ENCODE peak calls at places on chromosomes 13 and 19, in ten cellular contexts. One of them, this sample, is unnamed.

GRCh38 chr13:45353895-45354294 is 12.9 kb upstream of the TPT1 start:
- DNase-seq in heart left ventricle: no peak
- DNase-seq in upper lobe of left lung: no peak
- DNase-seq in body of pancreas: no peak
- DNase-seq in HepG2: no peak
- DNase-seq in AG04450: no peak
- DNase-seq in MM.1S: no peak
- DNase-seq in left ventricle myocardium inferior: no peak
- DNase-seq in IMR-90: no peak
- DNase-seq in suprapubic skin: no peak
- DNase-seq in this sample: no peak

GRCh38 chr19:23070353-23070781 is 46.5 kb upstream of the ZNF730 start:
- DNase-seq in suprapubic skin: no peak
- DNase-seq in left ventricle myocardium inferior: peak; percentile 46
- DNase-seq in AG04450: no peak
- DNase-seq in MM.1S: no peak
- DNase-seq in heart left ventricle: peak; percentile 43
- DNase-seq in upper lobe of left lung: peak; percentile 49
- DNase-seq in body of pancreas: peak; percentile 13
- DNase-seq in IMR-90: peak; percentile 15
- DNase-seq in HepG2: no peak
- DNase-seq in this sample: no peak

GRCh38 chr19:39211731-39212376 is 7.8 kb upstream of the SYCN start:
- DNase-seq in body of pancreas: no peak
- DNase-seq in MM.1S: no peak
- DNase-seq in IMR-90: no peak
- DNase-seq in suprapubic skin: no peak
- DNase-seq in left ventricle myocardium inferior: no peak
- DNase-seq in HepG2: no peak
- DNase-seq in heart left ventricle: no peak
- DNase-seq in AG04450: no peak
- DNase-seq in upper lobe of left lung: no peak
- DNase-seq in this sample: no peak

GRCh38 chr19:17497149-17497798 is 14.2 kb upstream of the PGLS start:
- DNase-seq in IMR-90: no peak
- DNase-seq in body of pancreas: no peak
- DNase-seq in left ventricle myocardium inferior: no peak
- DNase-seq in upper lobe of left lung: peak; percentile 82
- DNase-seq in MM.1S: no peak
- DNase-seq in heart left ventricle: no peak
- DNase-seq in AG04450: no peak
- DNase-seq in suprapubic skin: no peak
- DNase-seq in HepG2: no peak
- DNase-seq in this sample: no peak

GRCh38 chr13:37565425-37565824 is 33.1 kb downstream of the POSTN start:
- DNase-seq in suprapubic skin: no peak
- DNase-seq in MM.1S: no peak
- DNase-seq in heart left ventricle: no peak
- DNase-seq in left ventricle myocardium inferior: no peak
- DNase-seq in body of pancreas: no peak
- DNase-seq in AG04450: no peak
- DNase-seq in IMR-90: no peak
- DNase-seq in upper lobe of left lung: no peak
- DNase-seq in HepG2: no peak
- DNase-seq in this sample: no peak

GRCh38 chr13:33455291-33455690 is 169.7 kb upstream of the STARD13 start:
- DNase-seq in AG04450: no peak
- DNase-seq in body of pancreas: no peak
- DNase-seq in MM.1S: no peak
- DNase-seq in suprapubic skin: no peak
- DNase-seq in HepG2: no peak
- DNase-seq in IMR-90: no peak
- DNase-seq in upper lobe of left lung: no peak
- DNase-seq in left ventricle myocardium inferior: no peak
- DNase-seq in heart left ventricle: no peak
- DNase-seq in this sample: no peak

GRCh38 chr13:59145381-59145780 is 1018.3 kb downstream of the DIAPH3 start:
- DNase-seq in AG04450: no peak
- DNase-seq in suprapubic skin: no peak
- DNase-seq in left ventricle myocardium inferior: no peak
- DNase-seq in body of pancreas: no peak
- DNase-seq in IMR-90: no peak
- DNase-seq in heart left ventricle: no peak
- DNase-seq in HepG2: no peak
- DNase-seq in upper lobe of left lung: no peak
- DNase-seq in MM.1S: no peak
- DNase-seq in this sample: no peak

GRCh38 chr19:8484331-8484894 is 18.0 kb downstream of the PRAM1 start:
- DNase-seq in IMR-90: no peak
- DNase-seq in HepG2: no peak
- DNase-seq in suprapubic skin: no peak
- DNase-seq in left ventricle myocardium inferior: peak; percentile 46
- DNase-seq in heart left ventricle: peak; percentile 73
- DNase-seq in AG04450: no peak
- DNase-seq in upper lobe of left lung: peak; percentile 41
- DNase-seq in MM.1S: no peak
- DNase-seq in body of pancreas: no peak
- DNase-seq in this sample: peak; percentile 34

GRCh38 chr13:114087430-114087829 is 45.0 kb downstream of the RASA3 start:
- DNase-seq in IMR-90: no peak
- DNase-seq in HepG2: no peak
- DNase-seq in upper lobe of left lung: peak; percentile 64
- DNase-seq in suprapubic skin: peak; percentile 47
- DNase-seq in heart left ventricle: no peak
- DNase-seq in MM.1S: no peak
- DNase-seq in AG04450: no peak
- DNase-seq in body of pancreas: no peak
- DNase-seq in left ventricle myocardium inferior: no peak
- DNase-seq in this sample: peak; percentile 40

GRCh38 chr19:6868341-6868740 is 19.0 kb upstream of the ADGRE1 start:
- DNase-seq in IMR-90: no peak
- DNase-seq in HepG2: no peak
- DNase-seq in MM.1S: no peak
- DNase-seq in upper lobe of left lung: no peak
- DNase-seq in body of pancreas: no peak
- DNase-seq in heart left ventricle: peak; percentile 41
- DNase-seq in left ventricle myocardium inferior: no peak
- DNase-seq in suprapubic skin: no peak
- DNase-seq in AG04450: no peak
- DNase-seq in this sample: no peak

GRCh38 chr19:38057954-38058690 is 151.1 kb downstream of the SIPA1L3 start:
- DNase-seq in MM.1S: no peak
- DNase-seq in left ventricle myocardium inferior: no peak
- DNase-seq in HepG2: peak; percentile 58
- DNase-seq in body of pancreas: peak; percentile 81
- DNase-seq in IMR-90: no peak
- DNase-seq in AG04450: no peak
- DNase-seq in upper lobe of left lung: no peak
- DNase-seq in suprapubic skin: no peak
- DNase-seq in heart left ventricle: no peak
- DNase-seq in this sample: no peak

GRCh38 chr19:6890421-6890913 is 3.1 kb downstream of the ADGRE1 start:
- DNase-seq in left ventricle myocardium inferior: no peak
- DNase-seq in body of pancreas: no peak
- DNase-seq in IMR-90: no peak
- DNase-seq in heart left ventricle: no peak
- DNase-seq in suprapubic skin: no peak
- DNase-seq in HepG2: no peak
- DNase-seq in upper lobe of left lung: no peak
- DNase-seq in AG04450: no peak
- DNase-seq in MM.1S: no peak
- DNase-seq in this sample: no peak

GRCh38 chr13:92952161-92952560 is 274.4 kb upstream of the GPC6 start:
- DNase-seq in IMR-90: peak; percentile 30
- DNase-seq in suprapubic skin: no peak
- DNase-seq in MM.1S: no peak
- DNase-seq in upper lobe of left lung: no peak
- DNase-seq in HepG2: no peak
- DNase-seq in left ventricle myocardium inferior: no peak
- DNase-seq in AG04450: no peak
- DNase-seq in body of pancreas: no peak
- DNase-seq in heart left ventricle: no peak
- DNase-seq in this sample: no peak

DNA sequence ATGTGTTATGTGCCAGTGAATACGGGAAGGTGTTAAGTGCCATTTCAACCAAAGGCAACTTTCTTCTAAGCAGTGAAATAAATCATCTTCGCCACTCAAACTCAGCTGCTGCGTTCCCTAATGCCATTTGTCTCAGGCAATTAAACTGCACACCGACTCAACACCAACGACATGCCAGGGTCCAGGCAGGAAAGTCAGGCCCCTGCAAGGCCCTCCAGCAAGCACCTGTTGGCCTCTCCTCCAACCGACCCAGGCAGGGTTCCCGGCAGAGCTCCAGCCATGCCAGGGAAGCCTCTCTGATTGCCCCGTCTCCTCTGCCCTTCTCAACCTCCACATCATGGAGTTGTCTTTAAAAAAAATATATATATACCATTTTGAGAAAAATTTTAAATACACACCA is 21.8 kb downstream of the SAFB2 start:
- DNase-seq in body of pancreas: no peak
- DNase-seq in MM.1S: no peak
- DNase-seq in left ventricle myocardium inferior: no peak
- DNase-seq in HepG2: no peak
- DNase-seq in IMR-90: no peak
- DNase-seq in upper lobe of left lung: no peak
- DNase-seq in suprapubic skin: no peak
- DNase-seq in AG04450: no peak
- DNase-seq in heart left ventricle: no peak
- DNase-seq in this sample: no peak
- H3K4me3 ChIP-seq in body of pancreas: no peak overlapping the region
- H3K4me3 ChIP-seq in MM.1S: no peak overlapping the region
- H3K4me3 ChIP-seq in left ventricle myocardium inferior: no peak overlapping the region
- H3K4me3 ChIP-seq in HepG2: no peak overlapping the region
- H3K4me3 ChIP-seq in IMR-90: no peak overlapping the region
- H3K4me3 ChIP-seq in upper lobe of left lung: no peak overlapping the region
- H3K4me3 ChIP-seq in suprapubic skin: no peak overlapping the region
- H3K4me3 ChIP-seq in AG04450: no peak overlapping the region
- H3K4me3 ChIP-seq in heart left ventricle: no peak overlapping the region
- H3K4me3 ChIP-seq in this sample: no peak overlapping the region

GRCh38 chr19:28324275-28325060 is 888.5 kb downstream of the UQCRFS1 start:
- DNase-seq in body of pancreas: no peak
- DNase-seq in heart left ventricle: no peak
- DNase-seq in AG04450: no peak
- DNase-seq in upper lobe of left lung: no peak
- DNase-seq in MM.1S: no peak
- DNase-seq in IMR-90: no peak
- DNase-seq in left ventricle myocardium inferior: no peak
- DNase-seq in HepG2: no peak
- DNase-seq in suprapubic skin: no peak
- DNase-seq in this sample: no peak
- TF ChIP-seq CTCF in body of pancreas: no peak
- TF ChIP-seq CTCF in heart left ventricle: no peak
- TF ChIP-seq CTCF in AG04450: no peak
- TF ChIP-seq CTCF in upper lobe of left lung: no peak
- TF ChIP-seq CTCF in MM.1S: no peak
- TF ChIP-seq CTCF in IMR-90: no peak
- TF ChIP-seq CTCF in left ventricle myocardium inferior: no peak
- TF ChIP-seq CTCF in HepG2: no peak
- TF ChIP-seq CTCF in suprapubic skin: no peak
- TF ChIP-seq CTCF in this sample: no peak

GRCh38 chr19:55645512-55645881 is 2.0 kb downstream of the ZNF581 start:
- DNase-seq in body of pancreas: no peak
- DNase-seq in suprapubic skin: no peak
- DNase-seq in left ventricle myocardium inferior: no peak
- DNase-seq in upper lobe of left lung: no peak
- DNase-seq in heart left ventricle: no peak
- DNase-seq in IMR-90: no peak
- DNase-seq in AG04450: no peak
- DNase-seq in MM.1S: no peak
- DNase-seq in HepG2: no peak
- DNase-seq in this sample: no peak

GRCh38 chr19:55643733-55644116 is 276 bp downstream of the ZNF581 start:
- DNase-seq in HepG2: no peak
- DNase-seq in suprapubic skin: no peak
- DNase-seq in upper lobe of left lung: no peak
- DNase-seq in AG04450: no peak
- DNase-seq in MM.1S: no peak
- DNase-seq in body of pancreas: no peak
- DNase-seq in IMR-90: no peak
- DNase-seq in heart left ventricle: no peak
- DNase-seq in left ventricle myocardium inferior: no peak
- DNase-seq in this sample: no peak

GRCh38 chr19:55644842-55645511 is 1.5 kb downstream of the ZNF581 start:
- DNase-seq in suprapubic skin: peak; percentile 55
- DNase-seq in left ventricle myocardium inferior: no peak
- DNase-seq in heart left ventricle: no peak
- DNase-seq in MM.1S: no peak
- DNase-seq in upper lobe of left lung: peak; percentile 83
- DNase-seq in AG04450: no peak
- DNase-seq in IMR-90: no peak
- DNase-seq in body of pancreas: no peak
- DNase-seq in HepG2: no peak
- DNase-seq in this sample: no peak

GRCh38 chr19:55643003-55643732 is at the start of gene ZNF581:
- DNase-seq in heart left ventricle: peak; percentile 72
- DNase-seq in suprapubic skin: peak; percentile 90
- DNase-seq in MM.1S: peak; percentile 70
- DNase-seq in left ventricle myocardium inferior: peak; percentile 81
- DNase-seq in IMR-90: peak; percentile 78
- DNase-seq in body of pancreas: peak; percentile 74
- DNase-seq in AG04450: peak; percentile 56
- DNase-seq in upper lobe of left lung: peak; percentile 95
- DNase-seq in HepG2: peak; percentile 57
- DNase-seq in this sample: no peak

DNA sequence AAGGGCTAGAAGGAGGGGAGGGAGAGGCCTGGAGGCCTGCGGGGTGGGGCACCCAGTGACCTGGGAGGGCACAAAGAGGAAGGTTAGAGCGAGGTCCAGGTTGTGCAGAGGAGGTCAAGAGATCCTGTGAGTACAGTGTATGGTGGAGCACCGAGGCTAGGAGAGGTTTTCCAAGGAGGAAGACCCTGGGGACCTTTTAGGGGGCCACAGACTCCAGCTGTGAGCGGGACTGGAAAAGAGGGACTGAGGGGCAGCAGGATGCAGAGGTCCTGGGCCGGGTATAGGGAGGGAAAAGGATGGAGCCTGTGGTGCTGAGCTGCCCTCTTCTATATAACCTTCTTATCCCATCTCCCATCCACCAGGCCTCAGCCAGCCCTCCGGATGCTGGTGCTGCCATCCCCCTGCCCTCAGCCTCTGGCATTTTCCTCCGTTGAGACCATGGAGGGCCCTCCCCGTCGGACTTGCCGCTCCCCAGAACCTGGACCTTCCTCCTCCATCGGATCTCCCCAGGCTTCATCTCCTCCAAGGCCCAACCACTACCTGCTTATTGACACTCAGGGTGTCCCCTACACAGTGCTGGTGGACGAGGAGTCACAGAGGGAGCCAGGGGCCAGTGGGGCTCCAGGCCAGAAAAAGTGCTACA is 863 bp downstream of the ZNF581 start:
- DNase-seq in AG04450: no peak
- DNase-seq in heart left ventricle: no peak
- DNase-seq in MM.1S: no peak
- DNase-seq in body of pancreas: no peak
- DNase-seq in IMR-90: no peak
- DNase-seq in HepG2: no peak
- DNase-seq in left ventricle myocardium inferior: no peak
- DNase-seq in upper lobe of left lung: no peak
- DNase-seq in suprapubic skin: peak; percentile 57
- DNase-seq in this sample: no peak
- H3K27ac ChIP-seq in AG04450: no peak overlapping the region
- H3K27ac ChIP-seq in heart left ventricle: no peak overlapping the region
- H3K27ac ChIP-seq in MM.1S: no peak overlapping the region
- H3K27ac ChIP-seq in body of pancreas: no peak overlapping the region
- H3K27ac ChIP-seq in IMR-90: peak overlapping the region; percentile 71
- H3K27ac ChIP-seq in HepG2: peak overlapping the region; percentile 79
- H3K27ac ChIP-seq in left ventricle myocardium inferior: peak overlapping the region; percentile 95
- H3K27ac ChIP-seq in upper lobe of left lung: peak overlapping the region; percentile 94
- H3K27ac ChIP-seq in suprapubic skin: no peak overlapping the region
- H3K27ac ChIP-seq in this sample: peak overlapping the region; percentile 89

GRCh38 chr13:25371158-25371557 is 616 bp upstream of the ATP8A2 start:
- DNase-seq in suprapubic skin: no peak
- DNase-seq in upper lobe of left lung: no peak
- DNase-seq in MM.1S: no peak
- DNase-seq in body of pancreas: no peak
- DNase-seq in HepG2: no peak
- DNase-seq in heart left ventricle: no peak
- DNase-seq in left ventricle myocardium inferior: no peak
- DNase-seq in IMR-90: no peak
- DNase-seq in AG04450: no peak
- DNase-seq in this sample: no peak
- H3K4me3 ChIP-seq in suprapubic skin: peak overlapping the region; percentile 51
- H3K4me3 ChIP-seq in upper lobe of left lung: no peak overlapping the region
- H3K4me3 ChIP-seq in MM.1S: no peak overlapping the region
- H3K4me3 ChIP-seq in body of pancreas: no peak overlapping the region
- H3K4me3 ChIP-seq in HepG2: no peak overlapping the region
- H3K4me3 ChIP-seq in heart left ventricle: no peak overlapping the region
- H3K4me3 ChIP-seq in left ventricle myocardium inferior: no peak overlapping the region
- H3K4me3 ChIP-seq in IMR-90: no peak overlapping the region
- H3K4me3 ChIP-seq in AG04450: no peak overlapping the region
- H3K4me3 ChIP-seq in this sample: peak overlapping the region; percentile 37

This sample was measured in RWPE2.